ENCODE peak calls at places on chromosome 22, in five cellular contexts. E is CD8-positive, alpha-beta T cell; Z is stimulated activated CD4-positive, alpha-beta T cell treated with anti-CD3 and anti-CD28 coated beads, Interleukin-1b, Interleukin-23, amount 100 ng/mL, for 24 hours; M is NCI-H2081; O is T follicular helper cell. Y is an unnamed sample.

GRCh38 chr22:24768537-24769374 is 5.8 kb downstream of the PIWIL3 start:
- DNase-seq in E (peak; percentile 29), Z (peak; percentile 10), M (peak; percentile 30), O (peak; percentile 22), Y (peak; percentile 40)

GRCh38 chr22:21568207-21569075 is 927 bp downstream of the UBE2L3 start:
- DNase-seq in E (no peak), Z (no peak), M (no peak), O (no peak), Y (no peak)

GRCh38 chr22:20154602-20155183 is 3.8 kb upstream of the CCDC188 start:
- DNase-seq in E (no peak), Z (no peak), M (peak; percentile 12), O (no peak), Y (no peak)

GRCh38 chr22:30865656-30866055 is 102.9 kb downstream of the MORC2 start:
- DNase-seq in E (no peak), Z (no peak), M (no peak), O (no peak), Y (no peak)

GRCh38 chr22:40605676-40606250 is 30.8 kb downstream of the MRTFA start:
- DNase-seq in E (no peak), Z (no peak), M (no peak), O (no peak), Y (no peak)

GRCh38 chr22:49600891-49601431 is 226.7 kb downstream of the BRD1 start:
- DNase-seq in E (no peak), Z (no peak), M (no peak), O (no peak), Y (no peak)

GRCh38 chr22:29509298-29509697 is 29.3 kb downstream of the NEFH start:
- DNase-seq in E (no peak), Z (no peak), M (no peak), O (no peak), Y (no peak)

GRCh38 chr22:45863981-45864751 is 112.8 kb downstream of the WNT7B start:
- DNase-seq in E (peak; percentile 57), Z (peak; percentile 46), M (peak; percentile 32), O (peak; percentile 49), Y (no peak)

GRCh38 chr22:49692499-49693225 is 135.0 kb downstream of the BRD1 start:
- DNase-seq in E (no peak), Z (no peak), M (no peak), O (no peak), Y (no peak)

GRCh38 chr22:17980013-17980510 is 44.3 kb downstream of the MICAL3 start:
- DNase-seq in E (no peak), Z (no peak), M (no peak), O (no peak), Y (no peak)

GRCh38 chr22:36355894-36356293 is 31.9 kb downstream of the MYH9 start:
- DNase-seq in E (no peak), Z (no peak), M (no peak), O (no peak), Y (no peak)

GRCh38 chr22:37930270-37930951 is 23.0 kb downstream of the C22orf23 start:
- DNase-seq in E (no peak), Z (no peak), M (no peak), O (no peak), Y (no peak)

GRCh38 chr22:32024791-32025190 is 18.3 kb upstream of the SLC5A1 start:
- DNase-seq in E (no peak), Z (no peak), M (no peak), O (no peak), Y (no peak)

GRCh38 chr22:20509344-20510047 is 2.1 kb downstream of the MED15 start:
- DNase-seq in E (peak; percentile 27), Z (no peak), M (no peak), O (peak; percentile 31), Y (peak; percentile 49)

GRCh38 chr22:38751422-38752346 is 4.1 kb downstream of the SUN2 start:
- DNase-seq in E (peak; percentile 76), Z (no peak), M (no peak), O (peak; percentile 56), Y (no peak)

Y was measured in NCI-H2227 treated with DMSO at 0.1 percent for 48 hours.